ENCODE peak calls at places on chromosomes 6 and 20, in five cellular contexts. Y, I, G, F and Q are unnamed samples.

GRCh38 chr6:81171991-81172740 is 580.3 kb downstream of the TENT5A start:
- DNase-seq in Y (no peak), G (peak), F (no peak), I (peak), Q (peak)

GRCh38 chr20:54123587-54124180 is 50.1 kb downstream of the CYP24A1 start:
- DNase-seq in F (no peak), I (no peak), Y (no peak), G (no peak), Q (no peak)

GRCh38 chr6:16128759-16129622 is at the start of gene MYLIP:
- DNase-seq in Y (peak), F (peak), G (peak), I (peak), Q (peak)

GRCh38 chr6:37130704-37131103 is 39.2 kb upstream of the PIM1 start:
- DNase-seq in Y (no peak), I (no peak), G (no peak), F (no peak), Q (peak)

GRCh38 chr6:109389650-109390274 is 7.5 kb upstream of the CD164 start:
- DNase-seq in G (no peak), I (no peak), F (no peak), Y (no peak), Q (no peak)

GRCh38 chr20:47876348-47877056 is 91.2 kb upstream of the SULF2 start:
- DNase-seq in G (no peak), I (no peak), F (no peak), Y (peak), Q (peak)

GRCh38 chr6:27280540-27281000 is 31.5 kb downstream of the POM121L2 start:
- DNase-seq in I (no peak), G (no peak), F (no peak), Y (peak), Q (no peak)

GRCh38 chr6:149541139-149541538 is 4.7 kb downstream of the PPIL4 start:
- DNase-seq in F (no peak), G (no peak), I (no peak), Y (no peak), Q (no peak)

GRCh38 chr20:58312836-58313235 is 3.3 kb downstream of the RAB22A start:
- DNase-seq in G (no peak), F (no peak), I (no peak), Y (no peak), Q (no peak)

GRCh38 chr20:49320460-49320859 is 42.6 kb upstream of the ZNFX1 start:
- DNase-seq in Y (peak), I (peak), G (no peak), F (no peak), Q (peak)

GRCh38 chr6:68740828-68741500 is 105.9 kb downstream of the ADGRB3 start:
- DNase-seq in I (no peak), Y (no peak), G (no peak), F (no peak), Q (no peak)

GRCh38 chr6:25875563-25875905 is 1.5 kb upstream of the SLC17A3 start:
- DNase-seq in I (no peak), G (no peak), F (no peak), Y (no peak), Q (no peak)

GRCh38 chr6:75396005-75396800 is 97.4 kb downstream of the FILIP1 start:
- DNase-seq in Y (no peak), G (no peak), I (no peak), F (no peak), Q (no peak)

GRCh38 chr6:85464260-85464644 is 14.4 kb downstream of the NT5E start:
- DNase-seq in F (no peak), I (no peak), G (peak), Y (no peak), Q (peak)

GRCh38 chr6:6559994-6560393 is 28.5 kb upstream of the LY86 start:
- DNase-seq in F (no peak), G (no peak), Y (no peak), I (no peak), Q (no peak)

GRCh38 chr6:160005861-160006540 is 37.1 kb downstream of the IGF2R start:
- DNase-seq in F (no peak), I (peak), Y (no peak), G (no peak), Q (peak)

GRCh38 chr6:158312672-158313397 is 570 bp downstream of the TULP4 start:
- DNase-seq in Y (no peak), G (no peak), I (no peak), F (no peak), Q (no peak)

GRCh38 chr6:151060096-151060741 is 179.5 kb upstream of the AKAP12 start:
- DNase-seq in Y (no peak), F (no peak), G (peak), I (no peak), Q (peak)

GRCh38 chr6:43644940-43645612 is at the start of gene RSPH9:
- DNase-seq in G (no peak), Y (peak), I (peak), F (peak), Q (peak)

GRCh38 chr20:20864346-20865096 is 152.1 kb upstream of the RALGAPA2 start:
- DNase-seq in G (no peak), F (no peak), I (no peak), Y (peak), Q (no peak)

GRCh38 chr20:31496761-31497295 is 17.4 kb upstream of the HM13 start:
- DNase-seq in F (no peak), G (no peak), Y (peak), I (peak), Q (no peak)

GRCh38 chr6:151808331-151809241 is 1.1 kb downstream of the ESR1 start:
- DNase-seq in F (no peak), Y (peak), I (no peak), G (no peak), Q (no peak)